ENCODE peak calls at places on chromosomes 16 and 17, in four cellular contexts. One of them, this sample, is unnamed.

GRCh38 chr16:4680673-4681470 is 12.5 kb upstream of the NUDT16L1 start:
- DNase-seq in SK-N-SH: no peak
- DNase-seq in H1: no peak
- DNase-seq in GM12878: no peak
- DNase-seq in this sample: no peak

GRCh38 chr16:65782537-65783290 is 583.8 kb upstream of the CDH5 start:
- DNase-seq in SK-N-SH: no peak
- DNase-seq in H1: no peak
- DNase-seq in GM12878: no peak
- DNase-seq in this sample: no peak

GRCh38 chr16:17211797-17212196 is 259.0 kb downstream of the XYLT1 start:
- DNase-seq in SK-N-SH: peak; percentile 21
- DNase-seq in H1: no peak
- DNase-seq in GM12878: no peak
- DNase-seq in this sample: peak; percentile 34

GRCh38 chr17:82566129-82566995 is 46.8 kb downstream of the FOXK2 start:
- DNase-seq in SK-N-SH: peak; percentile 20
- DNase-seq in H1: no peak
- DNase-seq in GM12878: no peak
- DNase-seq in this sample: no peak

GRCh38 chr17:4585203-4585939 is 1.0 kb downstream of the SMTNL2 start:
- DNase-seq in SK-N-SH: no peak
- DNase-seq in H1: no peak
- DNase-seq in GM12878: no peak
- DNase-seq in this sample: peak; percentile 36

GRCh38 chr17:41419712-41420111 is 4.7 kb downstream of the KRT37 start:
- DNase-seq in SK-N-SH: no peak
- DNase-seq in H1: no peak
- DNase-seq in GM12878: no peak
- DNase-seq in this sample: no peak

GRCh38 chr17:45895304-45895968 is 1.1 kb downstream of the MAPT start:
- DNase-seq in SK-N-SH: peak; percentile 91
- DNase-seq in H1: no peak
- DNase-seq in GM12878: no peak
- DNase-seq in this sample: no peak

GRCh38 chr17:73354423-73355284 is 42.9 kb upstream of the CDC42EP4 start:
- DNase-seq in SK-N-SH: no peak
- DNase-seq in H1: no peak
- DNase-seq in GM12878: no peak
- DNase-seq in this sample: no peak

GRCh38 chr16:75065149-75065807 is 51.3 kb downstream of the LDHD start:
- DNase-seq in SK-N-SH: no peak
- DNase-seq in H1: no peak
- DNase-seq in GM12878: no peak
- DNase-seq in this sample: no peak

GRCh38 chr17:10799407-10799806 is 4.5 kb downstream of the TMEM238L start:
- DNase-seq in SK-N-SH: no peak
- DNase-seq in H1: no peak
- DNase-seq in GM12878: no peak
- DNase-seq in this sample: no peak

GRCh38 chr16:66030036-66030435 is 336.5 kb upstream of the CDH5 start:
- DNase-seq in SK-N-SH: no peak
- DNase-seq in H1: no peak
- DNase-seq in GM12878: no peak
- DNase-seq in this sample: no peak

GRCh38 chr17:76198702-76199101 is 41.6 kb downstream of the RNF157 start:
- DNase-seq in SK-N-SH: no peak
- DNase-seq in H1: no peak
- DNase-seq in GM12878: no peak
- DNase-seq in this sample: no peak

GRCh38 chr17:43578699-43579569 is 32.8 kb upstream of the ETV4 start:
- DNase-seq in SK-N-SH: peak; percentile 48
- DNase-seq in H1: no peak
- DNase-seq in GM12878: peak; percentile 74
- DNase-seq in this sample: peak; percentile 46

GRCh38 chr17:69143683-69144231 is 2.1 kb upstream of the ABCA6 start:
- DNase-seq in SK-N-SH: no peak
- DNase-seq in H1: no peak
- DNase-seq in GM12878: no peak
- DNase-seq in this sample: no peak

GRCh38 chr17:64022631-64023063 is 2.2 kb upstream of the ICAM2 start:
- DNase-seq in SK-N-SH: no peak
- DNase-seq in H1: no peak
- DNase-seq in GM12878: no peak
- DNase-seq in this sample: no peak

DNA sequence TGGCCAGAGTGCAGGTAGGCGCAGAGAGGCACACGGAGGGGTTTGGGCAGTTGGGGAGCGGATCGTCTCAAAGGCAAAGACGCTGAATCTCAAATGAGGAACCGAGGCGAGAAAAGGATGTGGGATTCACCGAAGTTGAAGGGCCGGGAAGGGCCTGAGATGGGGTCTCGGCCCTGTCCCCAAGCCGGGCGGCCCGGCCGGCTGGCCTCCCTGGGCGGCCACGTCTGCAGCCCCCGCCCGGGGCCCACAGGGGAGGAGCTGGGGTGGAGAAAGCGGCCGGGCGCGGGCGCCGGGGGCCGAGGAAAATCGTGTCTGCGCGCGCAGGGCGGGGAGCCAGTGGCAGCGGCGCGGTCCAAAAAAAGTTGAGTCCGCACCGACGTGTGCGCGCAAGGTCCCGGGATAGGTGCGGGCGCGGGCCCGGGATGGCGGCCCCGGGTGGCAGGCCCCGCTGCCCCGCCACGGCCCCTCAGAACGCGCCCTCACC is 439 bp downstream of the SLC12A4 start:
- DNase-seq in SK-N-SH: peak; percentile 82
- DNase-seq in H1: no peak
- DNase-seq in GM12878: no peak
- DNase-seq in this sample: no peak
- TF ChIP-seq GABPA in SK-N-SH: no peak
- TF ChIP-seq GABPA in H1: no peak
- TF ChIP-seq GABPA in GM12878: no peak
- TF ChIP-seq GABPA in this sample: no peak

GRCh38 chr16:20944861-20945390 is 44.4 kb downstream of the LYRM1 start:
- DNase-seq in SK-N-SH: no peak
- DNase-seq in H1: no peak
- DNase-seq in GM12878: no peak
- DNase-seq in this sample: peak; percentile 35
- TF ChIP-seq TCF12 in SK-N-SH: no peak
- TF ChIP-seq TCF12 in H1: no peak
- TF ChIP-seq TCF12 in GM12878: no peak
- TF ChIP-seq TCF12 in this sample: no peak

GRCh38 chr17:17165666-17166308 is 40.3 kb downstream of the PLD6 start:
- DNase-seq in SK-N-SH: no peak
- DNase-seq in H1: no peak
- DNase-seq in GM12878: no peak
- DNase-seq in this sample: no peak
- TF ChIP-seq GABPA in SK-N-SH: no peak
- TF ChIP-seq GABPA in H1: no peak
- TF ChIP-seq GABPA in GM12878: no peak
- TF ChIP-seq GABPA in this sample: no peak

DNA sequence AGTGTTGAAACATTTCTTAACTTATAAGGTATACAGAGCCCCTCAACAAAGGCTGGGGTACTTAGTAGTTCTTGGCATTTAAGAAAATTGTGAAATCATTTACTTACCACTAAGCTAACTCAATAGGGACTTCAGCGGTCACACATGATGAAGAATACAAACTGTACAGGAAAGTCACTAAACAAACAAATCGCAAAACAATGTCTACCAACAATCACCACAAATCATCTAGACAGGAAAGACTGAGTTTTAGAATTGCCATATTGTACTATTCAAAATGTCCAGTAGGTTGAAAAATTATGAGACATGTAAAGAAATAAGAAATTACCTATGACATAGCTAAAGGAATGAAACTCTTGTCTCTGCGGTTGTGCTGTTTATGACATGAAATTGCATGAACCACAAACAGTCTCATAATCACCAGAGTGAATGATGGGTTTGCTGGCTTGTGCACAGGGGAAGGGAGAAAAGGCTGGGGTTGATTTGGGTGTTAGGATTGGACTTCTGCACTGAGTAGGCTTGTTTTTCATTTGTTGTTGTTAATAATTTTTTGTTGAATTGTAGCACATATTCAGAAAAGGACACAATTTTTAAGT is 441.1 kb upstream of the MON1B start:
- DNase-seq in SK-N-SH: no peak
- DNase-seq in H1: no peak
- DNase-seq in GM12878: no peak
- DNase-seq in this sample: no peak
- TF ChIP-seq TCF12 in SK-N-SH: no peak
- TF ChIP-seq TCF12 in H1: no peak
- TF ChIP-seq TCF12 in GM12878: no peak
- TF ChIP-seq TCF12 in this sample: no peak

GRCh38 chr16:64339052-64339770 is 782.7 kb downstream of the CDH11 start:
- DNase-seq in SK-N-SH: no peak
- DNase-seq in H1: no peak
- DNase-seq in GM12878: no peak
- DNase-seq in this sample: no peak
- TF ChIP-seq GABPA in SK-N-SH: no peak
- TF ChIP-seq GABPA in H1: no peak
- TF ChIP-seq GABPA in GM12878: no peak
- TF ChIP-seq GABPA in this sample: no peak

GRCh38 chr17:38727661-38728220 is 2.4 kb upstream of the CISD3 start:
- DNase-seq in SK-N-SH: no peak
- DNase-seq in H1: no peak
- DNase-seq in GM12878: no peak
- DNase-seq in this sample: no peak
- TF ChIP-seq TCF12 in SK-N-SH: no peak
- TF ChIP-seq TCF12 in H1: no peak
- TF ChIP-seq TCF12 in GM12878: no peak
- TF ChIP-seq TCF12 in this sample: no peak

This sample was measured in HepG2.